ENCODE peak calls at places on chromosomes 1 and 21, in four cellular contexts. C is lower lobe of right lung, B is cardiac muscle cell, E is osteoblast. Z is an unnamed sample.

GRCh38 chr1:222736972-222737371 is at the start of gene FAM177B:
- DNase-seq in E (no peak), B (no peak), C (no peak), Z (no peak)

GRCh38 chr1:212152308-212152693 is 116.8 kb downstream of the DTL start:
- DNase-seq in B (peak), E (no peak), C (no peak), Z (no peak)

GRCh38 chr1:109397451-109398342 is at the start of gene SORT1:
- DNase-seq in B (peak), C (peak), E (peak), Z (peak)

GRCh38 chr1:44523747-44524146 is 118.7 kb downstream of the RNF220 start:
- DNase-seq in C (no peak), E (no peak), B (no peak), Z (no peak)

GRCh38 chr1:108862017-108862610 is 5.2 kb upstream of the AKNAD1 start:
- DNase-seq in E (no peak), C (no peak), B (no peak), Z (no peak)

GRCh38 chr1:27099904-27100796 is 54.8 kb downstream of the SLC9A1 start:
- DNase-seq in C (no peak), E (peak), B (peak), Z (peak)

GRCh38 chr1:36123357-36123756 is 1.7 kb downstream of the COL8A2 start:
- DNase-seq in B (no peak), E (peak), C (peak), Z (no peak)

GRCh38 chr1:7549693-7550161 is 221.4 kb upstream of the VAMP3 start:
- DNase-seq in B (no peak), C (peak), E (peak), Z (peak)

GRCh38 chr1:110879758-110880606 is 7.0 kb downstream of the CD53 start:
- DNase-seq in B (no peak), E (no peak), C (no peak), Z (no peak)

GRCh38 chr1:81799939-81800740 is 594 bp upstream of the ADGRL2 start:
- DNase-seq in B (peak), C (peak), E (peak), Z (peak)

DNA sequence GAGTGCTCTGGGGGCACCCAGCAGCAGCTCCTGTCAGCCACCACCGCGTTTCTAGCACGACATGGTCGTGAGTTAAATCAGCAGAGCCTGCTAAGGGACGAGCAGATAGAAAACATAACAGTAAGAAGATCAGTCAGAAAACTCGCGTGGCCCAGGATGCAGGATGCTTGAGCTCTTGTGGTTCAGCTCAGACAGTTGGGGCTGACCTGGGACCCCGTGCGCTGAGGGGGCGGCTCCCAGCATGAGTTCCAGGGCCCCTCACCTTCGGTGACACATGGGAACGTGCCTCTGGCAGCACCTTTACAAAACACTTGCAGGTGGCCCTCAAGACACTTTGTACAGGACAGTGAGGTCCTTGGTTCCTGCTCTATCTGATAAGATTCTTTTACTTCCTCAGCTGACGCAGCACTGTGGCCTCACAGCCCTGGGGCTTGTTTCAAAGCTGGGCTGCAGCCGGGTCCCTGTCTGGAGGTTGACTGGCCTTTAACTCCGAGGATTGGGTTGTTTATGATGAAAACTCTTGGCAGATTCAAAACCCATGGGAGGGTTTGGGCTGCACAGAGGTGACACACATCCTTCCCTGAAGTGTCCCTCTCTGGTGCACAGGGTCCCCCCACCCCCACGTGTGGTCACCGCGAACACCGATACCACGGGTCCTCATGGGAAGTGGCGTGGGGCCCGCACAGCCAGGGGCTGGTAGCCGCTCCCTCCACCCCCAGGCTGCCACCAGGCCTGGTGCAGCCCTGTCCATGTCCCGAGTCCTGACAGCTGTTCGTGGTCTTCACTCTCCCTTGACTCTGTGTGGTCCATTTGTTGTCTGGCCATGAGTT is 65.3 kb upstream of the COL6A1 start:
- DNase-seq in B (no peak), C (no peak), E (no peak), Z (no peak)
- H3K4me3 ChIP-seq in B (no peak), C (no peak), E (no peak), Z (no peak)

DNA sequence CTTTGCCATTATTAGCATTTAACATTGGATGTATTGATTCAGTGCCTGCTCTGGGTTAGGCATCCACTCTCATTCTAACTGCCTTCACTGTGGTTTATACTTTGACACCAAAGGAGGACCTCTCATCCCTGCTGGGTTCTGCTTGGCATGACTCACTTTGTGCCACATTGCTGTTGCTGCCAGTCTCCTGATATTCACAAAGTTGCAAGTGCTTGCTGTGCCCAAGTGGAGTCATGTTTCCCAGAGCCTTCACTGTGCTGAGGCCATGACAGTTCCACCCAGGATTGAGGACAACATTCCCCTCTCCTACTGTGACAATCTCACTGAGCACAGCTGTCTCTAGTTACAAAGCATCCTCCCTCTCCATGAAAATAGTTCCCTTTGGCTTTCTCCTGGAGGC is 519.9 kb upstream of the USP24 start:
- DNase-seq in E (peak), B (no peak), C (no peak), Z (no peak)
- H3K4me3 ChIP-seq in E (no peak), B (no peak), C (no peak), Z (no peak)

GRCh38 chr1:117610036-117610435 is 4.2 kb downstream of the TENT5C start:
- DNase-seq in B (no peak), E (no peak), C (no peak), Z (no peak)

GRCh38 chr1:117609471-117609911 is 3.6 kb downstream of the TENT5C start:
- DNase-seq in C (no peak), B (no peak), E (no peak), Z (no peak)

GRCh38 chr1:117607471-117607870 is 1.6 kb downstream of the TENT5C start:
- DNase-seq in E (no peak), B (no peak), C (no peak), Z (peak)

GRCh38 chr1:117608213-117608612 is 2.4 kb downstream of the TENT5C start:
- DNase-seq in E (no peak), B (no peak), C (no peak), Z (no peak)

DNA sequence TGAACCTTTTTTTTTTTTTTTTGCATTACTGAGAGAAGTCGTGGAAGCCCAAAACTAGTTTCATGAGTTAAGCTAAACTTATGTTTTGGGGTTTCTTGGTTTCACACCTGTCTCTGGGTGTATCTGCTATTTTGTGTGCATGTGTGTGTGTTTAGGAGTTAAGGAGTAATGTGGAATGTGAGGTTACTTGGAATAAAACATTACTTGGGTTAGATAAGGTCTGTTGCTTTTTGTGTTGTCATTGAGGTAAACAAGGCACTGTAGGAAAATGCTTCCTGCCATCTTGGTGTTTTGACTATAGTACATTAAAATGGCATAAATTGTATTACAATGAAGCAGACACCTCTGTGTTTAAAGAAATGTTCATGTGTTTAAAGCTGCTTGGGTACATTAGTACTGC is 2.9 kb downstream of the TENT5C start:
- DNase-seq in C (no peak), B (no peak), E (no peak), Z (no peak)
- H3K4me3 ChIP-seq in C (peak), B (no peak), E (no peak), Z (no peak)

GRCh38 chr1:154329551-154330131 is 4.3 kb downstream of the ATP8B2 start:
- DNase-seq in B (no peak), E (peak), C (no peak), Z (peak)
- H3K4me3 ChIP-seq in B (no peak), E (peak), C (peak), Z (peak)

DNA sequence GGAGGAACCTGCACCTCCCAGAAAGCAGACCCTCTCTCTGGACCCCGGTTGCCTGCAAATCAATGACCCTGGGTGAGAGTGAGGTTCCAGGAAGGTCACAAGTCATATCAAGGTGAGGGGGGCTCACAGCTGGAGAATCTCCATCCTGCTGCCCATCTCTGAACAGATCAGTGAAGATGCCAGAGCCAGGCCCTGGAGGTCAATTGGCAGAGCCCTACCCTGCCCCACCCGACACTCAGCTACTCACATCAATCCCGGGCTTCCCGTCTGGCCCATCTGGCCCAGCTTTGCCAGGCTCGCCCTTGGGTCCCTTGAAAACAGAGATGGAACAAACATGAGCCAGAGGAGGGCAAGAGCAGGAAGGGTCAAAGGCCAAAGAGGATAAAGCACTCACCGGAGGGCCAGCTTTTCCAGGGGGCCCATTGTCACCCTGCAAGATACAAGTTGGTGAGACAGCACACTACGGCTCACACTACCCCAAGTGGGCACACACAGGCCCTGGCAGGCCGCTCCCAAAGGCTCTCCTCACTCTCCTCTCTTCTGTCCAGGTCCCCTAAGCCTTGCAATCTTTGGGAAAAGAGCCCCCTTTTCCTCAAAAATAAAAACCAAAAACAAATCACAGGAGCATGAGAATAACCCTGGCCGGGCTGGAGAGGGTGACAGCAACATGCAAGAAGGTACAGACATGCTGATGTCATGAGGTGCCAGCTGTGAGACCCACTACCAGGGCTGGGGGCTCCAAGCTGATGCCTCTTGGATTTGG is 2.9 kb downstream of the COL9A2 start:
- DNase-seq in C (no peak), E (peak), B (no peak), Z (no peak)
- H3K4me3 ChIP-seq in C (no peak), E (no peak), B (no peak), Z (no peak)

Z was measured in A673.